ENCODE peak calls at places on chromosomes 1 and 21, in nine cellular contexts. D is NCI-H1105; Z is neural crest cell; U is heart left ventricle; G is stimulated activated CD8-positive, alpha-beta memory T cell treated with anti-CD3 and anti-CD28 coated beads, Interleukin-15, amount 100 ng/mL, for 1 hour; Q is activated gamma-delta T cell treated with Interleukin-2 at 50 U/mL for 16 hours; S is mucosa of gallbladder; M is endothelial cell; R is A673. P is an unnamed sample.

GRCh38 chr1:42266253-42267135 is 68.5 kb downstream of the FOXJ3 start:
- DNase-seq in D (no peak), Z (no peak), U (no peak), G (no peak), Q (no peak), S (no peak), M (no peak), R (no peak), P (no peak)

GRCh38 chr1:202643397-202644218 is 66.6 kb downstream of the SYT2 start:
- DNase-seq in D (no peak), Z (no peak), U (no peak), G (no peak), Q (no peak), S (no peak), M (no peak), R (no peak), P (no peak)

GRCh38 chr1:187280051-187280450 is 451.3 kb downstream of the PLA2G4A start:
- DNase-seq in D (no peak), Z (no peak), U (no peak), G (no peak), Q (no peak), S (no peak), M (no peak), R (no peak), P (no peak)

GRCh38 chr21:21458124-21458631 is 460.0 kb downstream of the NCAM2 start:
- DNase-seq in D (no peak), Z (no peak), U (no peak), G (no peak), Q (no peak), S (no peak), M (no peak), R (no peak), P (no peak)

GRCh38 chr1:197683895-197684553 is 91.3 kb downstream of the DENND1B start:
- DNase-seq in D (no peak), Z (no peak), U (no peak), G (no peak), Q (no peak), S (no peak), M (no peak), R (no peak), P (no peak)

GRCh38 chr1:199173356-199173755 is 534.5 kb downstream of the PTPRC start:
- DNase-seq in D (no peak), Z (no peak), U (no peak), G (no peak), Q (no peak), S (no peak), M (no peak), R (no peak), P (no peak)

GRCh38 chr1:93437976-93438605 is 9.8 kb upstream of the FNBP1L start:
- DNase-seq in D (peak; percentile 17), Z (no peak), U (no peak), G (no peak), Q (no peak), S (no peak), M (no peak), R (peak; percentile 69), P (no peak)

GRCh38 chr21:45084881-45085536 is 10.6 kb downstream of the ADARB1 start:
- DNase-seq in D (no peak), Z (no peak), U (no peak), G (no peak), Q (no peak), S (no peak), M (no peak), R (no peak), P (no peak)

GRCh38 chr1:39158330-39159086 is 46.0 kb upstream of the MACF1 start:
- DNase-seq in D (no peak), Z (no peak), U (no peak), G (no peak), Q (no peak), S (peak; percentile 92), M (no peak), R (no peak), P (no peak)

GRCh38 chr1:14699596-14699995 is 101.1 kb downstream of the KAZN start:
- DNase-seq in D (no peak), Z (no peak), U (no peak), G (no peak), Q (no peak), S (no peak), M (no peak), R (no peak), P (no peak)

GRCh38 chr1:11781298-11781697 is 19.3 kb downstream of the C1orf167 start:
- DNase-seq in D (no peak), Z (no peak), U (no peak), G (no peak), Q (no peak), S (no peak), M (no peak), R (no peak), P (no peak)

GRCh38 chr1:162905174-162905573 is 44.2 kb upstream of the CCDC190 start:
- DNase-seq in D (no peak), Z (no peak), U (no peak), G (no peak), Q (no peak), S (no peak), M (no peak), R (no peak), P (no peak)

GRCh38 chr1:55506686-55507577 is 291.8 kb upstream of the USP24 start:
- DNase-seq in D (no peak), Z (no peak), U (no peak), G (no peak), Q (no peak), S (no peak), M (no peak), R (no peak), P (no peak)

GRCh38 chr1:55421317-55421716 is 206.2 kb upstream of the USP24 start:
- DNase-seq in D (no peak), Z (no peak), U (no peak), G (no peak), Q (no peak), S (no peak), M (no peak), R (no peak), P (no peak)

GRCh38 chr1:201663777-201664176 is 124.8 kb downstream of the NAV1 start:
- DNase-seq in D (no peak), Z (no peak), U (no peak), G (no peak), Q (no peak), S (no peak), M (no peak), R (no peak), P (no peak)

GRCh38 chr1:112713466-112714312 is 1.4 kb downstream of the PPM1J start:
- DNase-seq in D (no peak), Z (no peak), U (no peak), G (no peak), Q (no peak), S (no peak), M (no peak), R (no peak), P (no peak)

P was measured in right cardiac atrium.